ENCODE peak calls at places on chromosomes 3 and 15, in four cellular contexts. One of them, this sample, is unnamed.

GRCh38 chr15:67135494-67135893 is 70.1 kb downstream of the SMAD3 start:
- DNase-seq in psoas muscle: no peak
- DNase-seq in thoracic aorta: no peak
- DNase-seq in PC-3: no peak
- DNase-seq in this sample: peak; percentile 53

GRCh38 chr3:193921480-193921879 is 214.5 kb upstream of the HES1 start:
- DNase-seq in psoas muscle: no peak
- DNase-seq in thoracic aorta: no peak
- DNase-seq in PC-3: no peak
- DNase-seq in this sample: no peak

GRCh38 chr3:4670352-4670751 is 177.2 kb downstream of the ITPR1 start:
- DNase-seq in PC-3: peak; percentile 57
- DNase-seq in thoracic aorta: no peak
- DNase-seq in psoas muscle: no peak
- DNase-seq in this sample: no peak

GRCh38 chr15:30882861-30883433 is 20.8 kb upstream of the FAN1 start:
- DNase-seq in PC-3: no peak
- DNase-seq in thoracic aorta: no peak
- DNase-seq in psoas muscle: no peak
- DNase-seq in this sample: no peak

GRCh38 chr3:99928758-99929408 is 111.2 kb downstream of the CMSS1 start:
- DNase-seq in PC-3: no peak
- DNase-seq in thoracic aorta: no peak
- DNase-seq in psoas muscle: no peak
- DNase-seq in this sample: no peak

GRCh38 chr3:125556314-125556713 is 36.3 kb upstream of the SNX4 start:
- DNase-seq in thoracic aorta: no peak
- DNase-seq in psoas muscle: no peak
- DNase-seq in PC-3: no peak
- DNase-seq in this sample: no peak

GRCh38 chr15:69980311-69981059 is 117.2 kb downstream of the TLE3 start:
- DNase-seq in PC-3: no peak
- DNase-seq in psoas muscle: no peak
- DNase-seq in thoracic aorta: no peak
- DNase-seq in this sample: no peak

GRCh38 chr3:88188436-88188835 is 38.7 kb downstream of the C3orf38 start:
- DNase-seq in thoracic aorta: no peak
- DNase-seq in PC-3: peak; percentile 36
- DNase-seq in psoas muscle: no peak
- DNase-seq in this sample: no peak

DNA sequence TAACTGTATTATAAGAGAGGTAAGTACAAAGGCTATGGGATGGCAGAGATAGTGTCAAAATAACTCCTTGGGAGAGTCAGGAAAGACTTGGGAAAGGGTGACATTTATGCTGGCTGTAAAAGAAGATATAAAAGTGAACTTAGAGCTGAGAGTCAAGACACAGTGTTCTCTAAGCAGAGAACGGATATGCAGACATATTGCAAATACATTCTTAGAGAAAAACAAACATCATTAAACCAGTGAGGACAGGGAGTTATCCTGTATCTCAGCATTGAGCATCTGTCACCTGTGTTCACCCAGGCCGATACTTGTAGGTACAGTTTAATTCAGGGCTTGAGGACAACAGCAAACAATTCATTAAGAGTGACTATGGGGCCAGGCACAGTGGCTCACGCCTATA is 49.6 kb upstream of the ACP3 start:
- DNase-seq in PC-3: no peak
- DNase-seq in thoracic aorta: no peak
- DNase-seq in psoas muscle: no peak
- DNase-seq in this sample: no peak
- H3K9me3 ChIP-seq in PC-3: no peaks in the 10 kb centered on the region
- H3K9me3 ChIP-seq in thoracic aorta: no peaks in the 10 kb centered on the region
- H3K9me3 ChIP-seq in psoas muscle: no peaks in the 10 kb centered on the region
- H3K9me3 ChIP-seq in this sample: no peaks in the 10 kb centered on the region

DNA sequence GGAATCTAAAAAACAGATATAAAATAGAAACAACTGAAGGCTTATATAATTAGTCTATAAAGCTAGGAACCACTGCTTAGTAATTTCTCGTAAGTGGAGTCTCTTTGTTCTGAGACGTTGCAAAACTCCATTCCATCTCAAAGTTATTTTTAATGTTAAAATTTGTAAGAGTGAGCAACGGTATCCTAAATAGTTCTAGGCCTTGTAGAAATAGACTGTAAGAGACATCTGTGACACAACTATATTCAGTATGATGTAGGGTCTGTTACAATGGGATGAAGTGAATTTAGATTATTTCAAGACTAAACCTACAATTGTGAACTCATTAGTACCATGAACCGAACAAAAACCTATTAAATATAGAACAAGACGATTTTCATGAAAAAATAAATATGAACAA is 57.2 kb downstream of the UBE3A start:
- DNase-seq in psoas muscle: no peak
- DNase-seq in PC-3: no peak
- DNase-seq in thoracic aorta: no peak
- DNase-seq in this sample: no peak
- TF ChIP-seq CTCF in psoas muscle: no peak
- TF ChIP-seq CTCF in PC-3: no peak
- TF ChIP-seq CTCF in thoracic aorta: no peak
- TF ChIP-seq CTCF in this sample: no peak

DNA sequence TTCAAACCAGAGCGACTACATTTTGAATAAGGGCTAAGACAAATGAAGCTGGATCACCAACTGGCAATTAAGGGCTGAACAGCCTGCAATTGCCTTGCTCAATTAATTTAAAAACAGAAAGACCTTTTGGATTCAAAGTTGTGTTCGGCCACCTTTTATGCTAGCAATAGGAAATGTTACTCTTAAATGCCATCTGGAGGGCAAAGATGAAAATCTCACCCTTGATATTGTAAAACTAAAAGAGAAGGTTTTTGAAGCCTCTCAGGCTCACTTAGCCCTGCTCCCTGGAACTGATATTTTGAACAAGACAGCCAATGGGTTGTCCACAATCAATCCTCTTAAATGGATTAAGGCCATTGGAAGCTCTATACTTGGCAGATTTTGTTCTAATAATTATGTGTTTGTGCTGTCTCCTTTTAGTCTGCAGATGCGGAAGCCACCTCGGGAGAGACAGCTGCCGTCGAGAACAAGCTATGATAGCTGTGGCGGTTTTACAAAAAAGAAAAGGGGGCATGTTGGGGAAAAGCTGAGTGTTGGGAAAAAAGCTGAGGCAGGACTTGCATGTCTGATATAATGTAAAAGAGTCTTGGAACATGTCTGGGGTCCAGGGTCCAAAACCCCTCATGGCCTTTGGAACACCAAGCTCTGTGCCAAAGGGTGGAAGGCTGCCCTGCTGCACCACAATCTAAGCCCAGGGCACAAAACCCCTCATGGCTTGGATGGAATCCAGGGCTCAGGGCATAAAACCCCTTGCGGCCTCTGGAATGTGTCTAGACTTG is 44.4 kb downstream of the ACAD9 start:
- DNase-seq in psoas muscle: no peak
- DNase-seq in PC-3: no peak
- DNase-seq in thoracic aorta: no peak
- DNase-seq in this sample: peak; percentile 5
- H3K9me3 ChIP-seq in psoas muscle: peaks cover 6% of the 10 kb centered on the region
- H3K9me3 ChIP-seq in PC-3: no peaks in the 10 kb centered on the region
- H3K9me3 ChIP-seq in thoracic aorta: peaks cover 2% of the 10 kb centered on the region
- H3K9me3 ChIP-seq in this sample: no peaks in the 10 kb centered on the region

DNA sequence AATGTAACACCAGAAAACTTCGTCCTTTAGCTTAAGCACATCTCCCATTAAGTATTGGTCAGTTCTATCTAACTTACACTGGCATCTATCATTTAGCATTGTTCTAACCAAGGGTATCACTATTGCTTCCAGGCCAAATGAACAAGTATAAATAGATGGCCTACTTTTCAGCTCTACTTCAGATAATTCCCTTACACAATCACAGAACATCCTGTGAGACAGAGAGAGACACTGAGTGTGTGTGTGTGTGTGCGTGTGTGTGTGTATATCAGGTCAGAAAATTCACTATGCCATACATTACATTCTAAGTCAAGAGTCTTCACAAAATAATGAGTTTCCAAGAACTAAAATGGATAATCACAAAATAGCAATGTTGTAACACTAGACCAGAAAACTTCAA is 39.1 kb downstream of the SCAPER start:
- DNase-seq in PC-3: no peak
- DNase-seq in thoracic aorta: no peak
- DNase-seq in psoas muscle: peak; percentile 27
- DNase-seq in this sample: no peak
- TF ChIP-seq CTCF in PC-3: no peak
- TF ChIP-seq CTCF in thoracic aorta: no peak
- TF ChIP-seq CTCF in psoas muscle: no peak
- TF ChIP-seq CTCF in this sample: no peak

GRCh38 chr3:177777699-177778098 is 580.4 kb upstream of the TBL1XR1 start:
- DNase-seq in PC-3: peak; percentile 67
- DNase-seq in psoas muscle: peak; percentile 39
- DNase-seq in thoracic aorta: no peak
- DNase-seq in this sample: no peak
- H3K9me3 ChIP-seq in PC-3: no peaks in the 10 kb centered on the region
- H3K9me3 ChIP-seq in psoas muscle: no peaks in the 10 kb centered on the region
- H3K9me3 ChIP-seq in thoracic aorta: no peaks in the 10 kb centered on the region
- H3K9me3 ChIP-seq in this sample: no peaks in the 10 kb centered on the region

DNA sequence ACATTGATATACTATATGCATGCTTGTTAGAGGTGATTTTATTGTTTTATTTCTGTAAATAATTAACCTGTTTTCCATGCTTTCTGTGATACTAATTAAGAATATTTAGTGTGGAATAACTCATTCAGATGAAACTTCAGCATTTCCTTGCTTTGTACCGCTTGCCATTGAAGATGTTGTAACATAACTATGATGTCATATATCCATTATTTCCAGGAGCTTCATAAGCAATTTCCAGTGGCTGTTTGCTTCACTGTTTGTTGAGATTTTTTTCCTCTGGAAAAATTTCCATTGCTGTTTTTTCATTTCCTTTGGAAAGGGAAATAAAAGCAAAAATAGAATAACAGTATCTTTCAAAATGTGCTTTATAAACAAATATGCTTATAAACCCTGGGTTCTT is 319.7 kb upstream of the SEMA6D start:
- DNase-seq in psoas muscle: no peak
- DNase-seq in PC-3: no peak
- DNase-seq in thoracic aorta: no peak
- DNase-seq in this sample: no peak
- TF ChIP-seq CTCF in psoas muscle: no peak
- TF ChIP-seq CTCF in PC-3: no peak
- TF ChIP-seq CTCF in thoracic aorta: no peak
- TF ChIP-seq CTCF in this sample: no peak

GRCh38 chr15:46786886-46787285 is 930.4 kb upstream of the SEMA6D start:
- DNase-seq in PC-3: no peak
- DNase-seq in psoas muscle: no peak
- DNase-seq in thoracic aorta: no peak
- DNase-seq in this sample: no peak
- H3K9me3 ChIP-seq in PC-3: no peaks in the 10 kb centered on the region
- H3K9me3 ChIP-seq in psoas muscle: no peaks in the 10 kb centered on the region
- H3K9me3 ChIP-seq in thoracic aorta: no peaks in the 10 kb centered on the region
- H3K9me3 ChIP-seq in this sample: no peaks in the 10 kb centered on the region

GRCh38 chr3:148078659-148079058 is 619.0 kb upstream of the AGTR1 start:
- DNase-seq in psoas muscle: no peak
- DNase-seq in thoracic aorta: no peak
- DNase-seq in PC-3: no peak
- DNase-seq in this sample: no peak

GRCh38 chr3:148079370-148079769 is 618.3 kb upstream of the AGTR1 start:
- DNase-seq in PC-3: no peak
- DNase-seq in thoracic aorta: no peak
- DNase-seq in psoas muscle: no peak
- DNase-seq in this sample: no peak

GRCh38 chr3:148077951-148078350 is 619.8 kb upstream of the AGTR1 start:
- DNase-seq in psoas muscle: no peak
- DNase-seq in PC-3: no peak
- DNase-seq in thoracic aorta: no peak
- DNase-seq in this sample: no peak

GRCh38 chr3:148075829-148076716 is 621.6 kb upstream of the AGTR1 start:
- DNase-seq in PC-3: peak; percentile 57
- DNase-seq in thoracic aorta: no peak
- DNase-seq in psoas muscle: no peak
- DNase-seq in this sample: no peak

GRCh38 chr3:148077318-148077923 is 620.3 kb upstream of the AGTR1 start:
- DNase-seq in thoracic aorta: no peak
- DNase-seq in PC-3: peak; percentile 67
- DNase-seq in psoas muscle: no peak
- DNase-seq in this sample: no peak
- TF ChIP-seq CTCF in thoracic aorta: peak; percentile 43
- TF ChIP-seq CTCF in PC-3: peak; percentile 72
- TF ChIP-seq CTCF in psoas muscle: peak; percentile 52
- TF ChIP-seq CTCF in this sample: peak; percentile 26

GRCh38 chr3:93936549-93936948 is 37.1 kb downstream of the PROS1 start:
- DNase-seq in psoas muscle: no peak
- DNase-seq in PC-3: no peak
- DNase-seq in thoracic aorta: no peak
- DNase-seq in this sample: no peak
- H3K9me3 ChIP-seq in psoas muscle: no peaks in the 10 kb centered on the region
- H3K9me3 ChIP-seq in PC-3: no peaks in the 10 kb centered on the region
- H3K9me3 ChIP-seq in thoracic aorta: no peaks in the 10 kb centered on the region
- H3K9me3 ChIP-seq in this sample: no peaks in the 10 kb centered on the region

This sample was measured in ascending aorta.